ENCODE peak calls at places on chromosomes 1 and 21, in four cellular contexts. D is fibroblast of lung, I is PC-3, B is A549. Y is an unnamed sample.

GRCh38 chr1:5706239-5706638 is 286.0 kb downstream of the NPHP4 start:
- DNase-seq in B (no peak), I (no peak), D (no peak), Y (no peak)

GRCh38 chr1:116178837-116179236 is 67.6 kb downstream of the MAB21L3 start:
- DNase-seq in D (no peak), B (no peak), I (no peak), Y (no peak)

GRCh38 chr1:85585845-85586244 is 5.3 kb downstream of the CCN1 start:
- DNase-seq in D (peak), I (peak), B (no peak), Y (no peak)

GRCh38 chr1:226988337-226988672 is 48.2 kb downstream of the COQ8A start:
- DNase-seq in B (no peak), D (no peak), I (peak), Y (no peak)

GRCh38 chr1:30232288-30232899 is 491.0 kb downstream of the MATN1 start:
- DNase-seq in B (peak), I (peak), D (no peak), Y (no peak)

GRCh38 chr1:220705782-220706181 is 15.6 kb downstream of the C1orf115 start:
- DNase-seq in D (no peak), B (no peak), I (no peak), Y (no peak)

GRCh38 chr1:64047549-64047969 is 155.9 kb upstream of the UBE2U start:
- DNase-seq in I (no peak), B (no peak), D (no peak), Y (no peak)

GRCh38 chr1:9128161-9128519 is 762 bp downstream of the GPR157 start:
- DNase-seq in D (no peak), I (peak), B (peak), Y (no peak)

GRCh38 chr1:200150721-200151120 is 123.2 kb downstream of the NR5A2 start:
- DNase-seq in I (peak), D (peak), B (peak), Y (no peak)

GRCh38 chr1:56442456-56442855 is 136.9 kb downstream of the PLPP3 start:
- DNase-seq in D (no peak), B (no peak), I (no peak), Y (no peak)

GRCh38 chr1:119367332-119368124 is 1.1 kb upstream of the HAO2 start:
- DNase-seq in D (peak), I (peak), B (peak), Y (no peak)

GRCh38 chr1:160954158-160955104 is at the start of gene ITLN2:
- DNase-seq in I (peak), B (peak), D (no peak), Y (no peak)

GRCh38 chr1:212699839-212700596 is at the start of gene BATF3:
- DNase-seq in I (no peak), D (no peak), B (peak), Y (peak)

DNA sequence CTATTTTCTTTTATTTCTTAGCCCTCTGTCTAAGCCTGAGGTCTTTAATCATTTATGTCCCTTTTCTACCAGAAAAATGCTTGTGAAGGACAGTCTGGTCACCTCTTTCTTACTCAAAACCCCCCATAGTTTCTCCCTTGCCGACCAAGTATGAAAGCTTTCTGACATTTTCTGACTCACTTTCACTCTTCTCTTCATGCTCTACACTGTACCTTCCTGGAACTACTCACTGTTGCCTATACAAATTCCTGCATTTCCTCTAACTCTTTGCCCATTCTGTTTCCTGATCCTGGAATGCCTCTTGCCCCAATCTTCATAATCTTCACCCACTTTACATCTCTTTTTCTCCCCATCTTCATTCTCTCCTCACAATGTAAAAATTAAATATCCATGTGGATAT is 380.0 kb downstream of the HHIPL2 start:
- DNase-seq in I (no peak), B (no peak), D (no peak), Y (no peak)
- H3K4me3 ChIP-seq in I (no peak), B (no peak), D (no peak), Y (no peak)

GRCh38 chr1:4323309-4323708 is 331.1 kb upstream of the AJAP1 start:
- DNase-seq in B (no peak), D (no peak), I (no peak), Y (no peak)
- H3K4me3 ChIP-seq in B (no peak), D (no peak), I (no peak), Y (no peak)

GRCh38 chr1:25875154-25875855 is at the start of gene PAQR7:
- DNase-seq in D (peak), I (peak), B (peak), Y (no peak)

GRCh38 chr1:25872708-25873107 is 2.8 kb downstream of the PAQR7 start:
- DNase-seq in B (no peak), I (no peak), D (no peak), Y (no peak)

GRCh38 chr1:25873120-25873519 is 2.4 kb downstream of the PAQR7 start:
- DNase-seq in B (no peak), I (no peak), D (no peak), Y (no peak)

GRCh38 chr1:25874635-25875153 is 814 bp downstream of the PAQR7 start:
- DNase-seq in D (no peak), B (no peak), I (peak), Y (no peak)

DNA sequence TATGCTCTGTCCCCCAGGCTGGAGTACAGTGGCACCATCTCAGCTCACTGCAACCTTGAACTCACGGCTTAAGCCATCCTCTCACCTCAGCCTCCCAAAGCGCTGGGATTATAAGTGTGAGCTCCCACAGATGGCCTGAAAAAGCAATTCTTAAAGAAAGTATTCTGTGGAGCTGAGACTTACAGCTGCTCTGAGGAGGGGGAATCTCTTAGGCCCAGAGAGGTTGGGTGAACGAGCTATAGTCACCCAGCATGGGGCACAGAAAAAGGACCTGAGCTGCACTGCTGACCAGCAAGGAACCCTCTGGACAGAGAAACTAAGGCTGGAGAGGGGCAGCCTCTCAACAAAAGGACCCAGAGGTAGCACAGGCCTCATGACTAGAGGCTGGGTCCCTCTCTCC is 1.3 kb downstream of the PAQR7 start:
- DNase-seq in I (no peak), D (no peak), B (no peak), Y (no peak)
- H3K4me3 ChIP-seq in I (peak), D (peak), B (peak), Y (peak)

DNA sequence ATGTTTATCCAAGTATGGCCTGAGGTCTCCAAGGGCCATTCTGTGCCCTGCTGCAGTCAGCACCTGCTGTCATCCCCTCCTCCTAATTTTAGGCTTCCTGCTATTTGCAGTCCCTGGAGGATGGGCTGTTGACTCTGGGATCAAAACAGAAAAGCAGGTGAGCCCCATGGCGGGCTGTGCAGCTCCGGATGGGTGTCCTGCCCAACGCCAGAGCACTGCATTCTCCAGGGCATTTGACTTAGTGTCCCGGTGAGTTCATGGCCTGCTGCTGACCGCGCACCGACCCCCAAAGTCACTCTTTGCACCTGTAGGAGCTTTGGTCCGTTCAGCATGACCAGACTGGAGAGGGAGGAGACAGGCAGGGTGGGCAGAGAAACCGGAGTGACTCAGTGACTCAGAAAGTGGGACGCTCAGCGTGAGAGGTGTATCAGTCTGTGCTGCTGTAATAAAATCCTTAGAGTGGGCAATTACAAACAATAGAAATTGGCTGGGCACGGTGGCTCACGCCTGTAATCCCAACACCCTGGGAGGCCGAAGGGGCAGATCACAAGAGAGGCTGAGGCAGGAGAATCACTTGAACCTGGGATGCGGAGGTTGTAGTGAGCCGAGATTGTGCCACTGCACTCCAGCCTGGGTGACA is 5.9 kb upstream of the AIRE start:
- DNase-seq in D (no peak), B (no peak), I (no peak), Y (no peak)
- H3K4me3 ChIP-seq in D (no peak), B (no peak), I (no peak), Y (no peak)

GRCh38 chr1:1921459-1921862 is 2.4 kb upstream of the TMEM52 start:
- DNase-seq in D (no peak), B (no peak), I (no peak), Y (no peak)

GRCh38 chr1:1918901-1919303 is at the start of gene TMEM52:
- DNase-seq in D (no peak), B (no peak), I (no peak), Y (no peak)

GRCh38 chr1:1919304-1920056 is 401 bp upstream of the TMEM52 start:
- DNase-seq in B (peak), D (peak), I (peak), Y (peak)

GRCh38 chr1:1920608-1921458 is 1.8 kb upstream of the TMEM52 start:
- DNase-seq in D (no peak), I (no peak), B (no peak), Y (no peak)

DNA sequence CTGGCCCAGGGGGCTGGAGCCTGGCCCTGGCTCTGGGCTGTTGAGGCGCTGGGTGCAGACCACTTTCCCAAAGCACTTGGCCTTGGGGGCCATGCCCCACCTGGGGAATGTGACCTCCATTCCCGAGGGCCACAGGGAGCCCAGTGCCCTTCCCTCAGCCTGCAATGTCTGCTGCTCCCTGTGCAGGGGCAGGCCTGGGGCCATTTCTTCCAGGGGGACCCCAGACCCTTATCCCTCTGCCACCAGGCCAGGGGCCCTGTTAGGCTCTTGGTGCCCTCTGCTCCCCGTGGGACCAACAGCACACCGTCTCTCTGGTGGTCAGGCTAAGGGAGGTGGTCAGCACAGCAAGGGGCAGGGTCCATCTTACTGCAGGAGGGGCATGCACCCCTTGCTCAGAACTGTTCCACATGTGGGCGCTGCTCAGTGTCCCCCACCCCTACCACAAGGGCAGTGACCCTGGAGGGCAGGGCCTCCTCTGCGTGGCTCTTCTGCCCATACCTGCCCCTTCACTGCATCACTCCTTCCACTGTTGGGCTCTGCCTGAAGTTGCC is 1.1 kb upstream of the TMEM52 start:
- DNase-seq in D (no peak), B (no peak), I (no peak), Y (no peak)
- H3K4me3 ChIP-seq in D (no peak), B (peak), I (peak), Y (peak)

DNA sequence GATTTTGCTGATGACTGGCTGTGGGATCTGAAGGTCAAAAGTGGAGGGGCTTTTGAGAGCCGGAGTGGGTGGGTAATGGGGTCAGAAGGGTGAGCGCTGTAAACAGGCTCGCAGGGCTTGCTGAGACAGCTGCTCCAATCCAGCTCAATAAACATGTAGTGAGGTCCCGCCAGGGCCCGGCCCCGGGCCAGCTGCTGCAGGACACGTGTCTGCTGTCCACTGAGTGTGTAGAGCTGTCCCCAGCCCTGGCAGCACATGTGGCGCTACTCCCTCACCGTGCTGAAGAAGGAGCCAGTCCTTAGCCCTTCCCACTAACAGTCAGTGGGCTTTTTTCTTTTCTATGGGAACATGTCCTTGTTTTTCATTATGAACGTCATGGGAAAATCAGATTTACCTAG is 78.9 kb upstream of the C1orf174 start:
- DNase-seq in D (no peak), I (no peak), B (no peak), Y (no peak)
- H3K4me3 ChIP-seq in D (no peak), I (no peak), B (no peak), Y (no peak)

DNA sequence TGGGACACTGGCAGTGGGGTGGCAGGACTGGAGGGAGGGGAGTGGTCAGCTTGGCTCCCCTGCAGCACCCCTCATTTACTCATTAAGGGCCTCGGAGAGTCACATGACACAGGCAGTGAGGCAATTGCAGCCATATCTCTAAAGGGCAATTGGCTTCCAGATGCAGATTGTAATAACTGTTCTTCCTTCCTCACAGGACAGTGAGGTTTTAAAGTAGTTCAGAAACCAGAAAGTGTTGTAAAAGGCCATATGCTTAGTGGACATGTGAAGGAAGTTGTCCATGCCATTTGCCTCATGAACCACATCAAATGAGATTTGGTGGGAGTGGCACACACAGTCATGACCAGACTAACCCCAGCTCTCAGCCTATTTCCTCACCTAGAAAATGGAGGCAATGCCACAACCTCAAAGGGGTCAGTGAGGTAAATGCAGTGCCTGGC is 11.1 kb downstream of the MTX1 start:
- DNase-seq in I (no peak), B (no peak), D (peak), Y (no peak)
- H3K4me3 ChIP-seq in I (no peak), B (no peak), D (no peak), Y (no peak)